ENCODE peak calls at places on chromosomes 6 and 20, in five cellular contexts. A is PC-3, D is mammary epithelial cell, I is neural progenitor cell, F is DND-41. H is an unnamed sample.

GRCh38 chr6:89483111-89483720 is 50.3 kb downstream of the ANKRD6 start:
- DNase-seq in A (no peak), I (peak), F (no peak), D (no peak), H (peak)

GRCh38 chr6:20924911-20925543 is 390.8 kb downstream of the CDKAL1 start:
- DNase-seq in D (no peak), F (no peak), I (no peak), A (peak), H (peak)

GRCh38 chr6:14423330-14423729 is 305.8 kb downstream of the CD83 start:
- DNase-seq in D (no peak), A (no peak), I (no peak), F (no peak), H (no peak)

GRCh38 chr6:49668083-49668511 is 31.5 kb upstream of the RHAG start:
- DNase-seq in D (no peak), F (no peak), I (no peak), A (peak), H (no peak)

GRCh38 chr20:47571426-47571825 is 69.7 kb downstream of the NCOA3 start:
- DNase-seq in A (no peak), F (no peak), I (no peak), D (no peak), H (no peak)

GRCh38 chr6:137867685-137868509 is 838 bp downstream of the TNFAIP3 start:
- DNase-seq in D (peak), F (peak), I (peak), A (peak), H (peak)

GRCh38 chr6:132228894-132229293 is 172.4 kb downstream of the MOXD1 start:
- DNase-seq in D (peak), I (no peak), F (no peak), A (no peak), H (no peak)

GRCh38 chr6:95280690-95281273 is 296.6 kb upstream of the MANEA start:
- DNase-seq in D (no peak), A (peak), F (no peak), I (peak), H (peak)

GRCh38 chr6:16136086-16136485 is 7.2 kb downstream of the MYLIP start:
- DNase-seq in F (peak), A (no peak), D (no peak), I (no peak), H (no peak)

GRCh38 chr6:14540276-14540675 is 422.7 kb downstream of the CD83 start:
- DNase-seq in F (no peak), I (peak), D (no peak), A (peak), H (no peak)

GRCh38 chr20:58891076-58891685 is 38.7 kb downstream of the GNAS start:
- DNase-seq in D (peak), A (peak), F (no peak), I (peak), H (peak)

GRCh38 chr6:111823831-111824607 is 49.2 kb downstream of the FYN start:
- DNase-seq in A (peak), D (peak), I (no peak), F (no peak), H (peak)

GRCh38 chr6:111828799-111829198 is 44.5 kb downstream of the FYN start:
- DNase-seq in A (no peak), I (no peak), F (no peak), D (no peak), H (no peak)

GRCh38 chr6:111825439-111825838 is 47.8 kb downstream of the FYN start:
- DNase-seq in A (no peak), D (no peak), I (no peak), F (no peak), H (no peak)

GRCh38 chr6:111823012-111823411 is 50.2 kb downstream of the FYN start:
- DNase-seq in A (no peak), I (no peak), D (no peak), F (no peak), H (no peak)

DNA sequence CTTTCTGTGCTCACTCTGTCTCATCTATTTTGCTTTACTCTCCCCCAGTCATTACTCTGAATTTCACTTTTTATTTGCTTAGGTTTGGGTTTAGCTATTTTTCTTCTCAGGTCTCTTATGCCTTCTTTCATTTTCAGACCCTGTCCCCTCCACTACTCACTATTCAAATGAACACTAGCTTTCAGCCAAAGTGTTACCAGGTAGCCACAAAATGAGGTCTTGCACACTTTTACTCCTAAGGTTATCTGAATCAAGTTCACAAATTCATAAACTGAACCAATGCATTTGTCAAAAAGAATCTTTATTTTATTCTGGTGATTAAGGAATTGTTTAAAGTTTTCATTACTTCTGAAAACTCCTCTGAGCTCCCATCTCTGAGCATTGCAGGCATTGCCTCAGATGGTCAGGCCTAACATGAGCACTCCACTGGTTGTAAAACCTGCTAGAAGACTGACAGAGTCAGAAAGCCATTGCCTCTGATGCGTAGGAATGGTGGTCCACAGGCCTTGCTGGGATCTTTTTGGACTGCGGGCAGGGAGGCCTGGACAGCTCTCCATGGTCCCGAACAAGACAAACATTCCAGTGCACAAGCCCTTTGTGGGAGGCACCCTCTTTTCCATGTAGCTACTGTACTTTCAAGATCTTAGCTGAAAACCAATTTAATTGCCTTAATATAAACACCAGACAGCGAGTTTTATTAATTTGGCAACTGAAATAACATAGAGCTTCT is 48.5 kb downstream of the FYN start:
- DNase-seq in F (no peak), I (no peak), A (no peak), D (no peak), H (no peak)
- H3K9ac ChIP-seq in F (no peak), I (no peak), A (no peak), D (no peak), H (no peak)

DNA sequence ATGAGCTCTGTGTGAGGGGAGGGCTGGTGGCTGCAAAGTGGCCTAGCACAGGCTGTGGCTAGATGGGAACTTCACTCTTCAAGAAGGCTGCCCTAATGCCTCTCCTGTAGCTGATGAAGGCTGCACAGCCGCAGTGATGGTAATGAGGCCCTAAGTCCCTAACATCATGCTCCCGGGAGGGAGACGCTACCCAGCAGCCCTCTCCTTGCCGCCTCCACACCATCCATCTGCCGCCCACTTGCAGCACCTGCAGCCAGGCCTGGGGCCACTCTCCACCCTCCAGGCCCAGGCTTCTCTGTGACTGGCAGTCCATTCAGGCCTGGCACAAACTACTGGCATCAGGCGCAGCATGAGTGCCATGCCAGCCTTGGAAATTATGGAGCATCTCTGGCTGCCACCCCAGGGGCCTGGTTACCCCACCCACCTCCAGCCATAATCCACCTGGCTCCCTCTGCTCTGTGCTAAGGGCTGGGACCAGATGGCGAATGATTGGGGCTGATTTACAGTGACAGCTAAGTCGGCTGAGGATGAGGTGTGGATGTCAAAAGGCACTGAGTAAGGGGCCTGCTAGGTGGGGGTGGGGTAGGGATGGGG is 284.2 kb downstream of the LRFN2 start:
- DNase-seq in A (no peak), D (no peak), F (no peak), I (no peak), H (no peak)
- H3K9ac ChIP-seq in A (no peak), D (no peak), F (no peak), I (no peak), H (no peak)

GRCh38 chr6:38110407-38111025 is 291.0 kb downstream of the ZFAND3 start:
- DNase-seq in A (no peak), F (no peak), D (no peak), I (no peak), H (peak)
- H3K9ac ChIP-seq in A (no peak), F (no peak), D (no peak), I (no peak), H (no peak)

DNA sequence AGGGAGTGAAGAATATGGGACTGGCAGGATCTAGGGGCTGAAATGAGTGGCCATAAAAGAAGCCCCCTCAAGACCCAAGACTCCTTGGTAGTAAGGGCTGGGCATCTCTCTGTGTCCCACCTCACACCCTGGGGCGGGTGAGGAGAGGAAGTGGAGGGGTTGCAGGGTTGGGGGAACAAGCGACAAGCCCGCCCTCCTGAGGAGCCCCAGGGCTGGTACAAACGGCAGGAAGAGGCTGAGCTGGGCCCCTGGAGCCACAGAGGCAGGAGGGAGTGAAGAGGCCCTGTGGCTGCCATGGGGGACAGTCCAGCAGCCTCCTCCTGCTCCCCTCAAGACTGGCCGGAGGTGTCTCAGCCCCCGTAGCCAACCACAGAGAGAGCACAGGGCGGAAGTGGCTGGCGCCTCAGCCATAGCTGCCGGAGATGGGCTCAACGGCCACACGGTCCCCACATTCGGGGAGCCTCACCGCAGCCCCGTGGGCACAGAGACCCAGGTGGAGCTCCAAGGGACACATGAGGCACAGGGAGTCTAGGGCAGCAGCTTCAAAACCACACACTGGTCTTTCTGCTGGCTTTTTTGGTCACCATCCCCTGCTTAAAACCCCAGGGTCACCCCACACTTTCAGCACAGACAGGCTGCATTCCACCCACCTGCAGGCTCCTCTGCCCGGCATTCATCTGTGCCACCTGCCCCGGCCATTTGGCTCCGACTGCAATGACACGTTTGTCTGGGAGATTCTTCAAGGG is 586 bp downstream of the C20orf203 start:
- DNase-seq in F (peak), A (no peak), D (no peak), I (no peak), H (no peak)
- H3K9ac ChIP-seq in F (peak), A (no peak), D (no peak), I (no peak), H (no peak)

DNA sequence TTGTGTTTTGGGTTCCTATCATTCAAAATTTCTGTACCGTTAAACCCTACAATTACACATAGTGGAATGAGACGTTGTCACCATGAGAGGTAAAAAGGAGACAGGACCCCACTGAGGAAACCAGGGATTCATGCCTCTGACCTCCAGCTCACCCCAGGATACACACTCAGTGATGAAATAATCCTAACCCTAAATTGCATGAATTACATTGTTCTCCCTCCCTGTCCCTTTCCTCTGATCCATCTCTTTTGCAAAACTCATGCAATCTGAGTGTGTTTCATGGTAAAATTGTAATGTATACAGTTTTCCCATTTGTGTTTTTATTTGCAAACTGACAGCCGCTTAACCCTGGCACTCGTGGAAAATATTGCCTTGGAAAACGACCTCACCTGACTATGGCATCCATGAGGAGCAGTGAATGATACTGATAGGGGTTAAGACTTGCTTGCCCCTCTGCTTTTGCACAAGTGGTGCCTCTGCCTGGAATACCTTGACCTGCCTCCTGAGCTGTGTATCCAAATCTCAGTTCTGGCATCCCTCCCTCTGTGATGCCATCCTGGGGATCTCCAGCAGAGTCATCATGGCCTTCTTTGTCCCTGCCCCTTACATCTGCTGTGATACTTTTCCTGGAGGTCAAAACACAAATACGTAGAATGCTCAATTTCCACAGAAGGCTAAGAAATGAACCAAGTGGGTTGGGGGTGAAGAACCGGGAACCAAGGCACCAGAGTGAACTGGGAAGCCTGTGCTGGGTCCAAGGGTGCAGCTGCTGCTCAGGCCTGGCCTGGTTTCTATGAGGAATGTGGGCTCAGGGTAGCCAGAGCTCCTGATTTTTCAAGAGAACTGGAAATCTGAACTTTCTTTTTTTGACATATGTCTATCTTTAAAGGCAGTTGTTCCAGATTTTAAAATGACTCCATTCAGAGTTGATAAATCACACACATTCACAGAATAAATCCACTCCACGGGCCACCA is 211.6 kb upstream of the ZNF217 start:
- DNase-seq in I (no peak), D (peak), A (peak), F (no peak), H (peak)
- H3K9ac ChIP-seq in I (no peak), D (peak), A (peak), F (no peak), H (peak)